ENCODE peak calls at places on chromosome 1, in nine cellular contexts. K, R, D, S, Y, N, M, E and H are unnamed samples.

GRCh38 chr1:241985787-241986186 is 13.1 kb downstream of the MAP1LC3C start:
- DNase-seq in K (no peak), R (no peak), D (peak; percentile 39), S (no peak), Y (no peak), N (no peak), M (no peak), E (no peak), H (peak; percentile 58)

GRCh38 chr1:193310569-193310968 is 124.2 kb upstream of the B3GALT2 start:
- DNase-seq in K (no peak), R (no peak), D (no peak), S (no peak), Y (no peak), N (no peak), M (no peak), E (no peak), H (no peak)

GRCh38 chr1:13593511-13594131 is 10.0 kb downstream of the PDPN start:
- DNase-seq in K (no peak), R (no peak), D (peak; percentile 35), S (no peak), Y (no peak), N (peak; percentile 66), M (peak; percentile 44), E (no peak), H (no peak)

GRCh38 chr1:201717286-201717685 is 111.7 kb upstream of the IPO9 start:
- DNase-seq in K (no peak), R (no peak), D (no peak), S (no peak), Y (no peak), N (no peak), M (no peak), E (no peak), H (no peak)

GRCh38 chr1:201533836-201534235 is 5.1 kb upstream of the NAV1 start:
- DNase-seq in K (no peak), R (no peak), D (no peak), S (no peak), Y (no peak), N (no peak), M (no peak), E (no peak), H (no peak)

GRCh38 chr1:17273096-17273495 is 24.2 kb downstream of the PADI3 start:
- DNase-seq in K (no peak), R (no peak), D (no peak), S (no peak), Y (no peak), N (no peak), M (no peak), E (no peak), H (no peak)

GRCh38 chr1:6466023-6466422 is at the start of gene TNFRSF25:
- DNase-seq in K (no peak), R (no peak), D (no peak), S (peak; percentile 42), Y (no peak), N (no peak), M (no peak), E (no peak), H (no peak)

GRCh38 chr1:202361701-202362100 is 13.2 kb downstream of the PPP1R12B start:
- DNase-seq in K (no peak), R (no peak), D (no peak), S (no peak), Y (no peak), N (no peak), M (no peak), E (no peak), H (no peak)

GRCh38 chr1:203074610-203075009 is 11.2 kb downstream of the MYOG start:
- DNase-seq in K (no peak), R (no peak), D (no peak), S (no peak), Y (no peak), N (no peak), M (no peak), E (no peak), H (no peak)

GRCh38 chr1:43367904-43368645 is at the start of gene ELOVL1:
- DNase-seq in K (peak; percentile 99), R (peak; percentile 93), D (peak; percentile 95), S (peak; percentile 73), Y (peak; percentile 41), N (peak; percentile 80), M (peak; percentile 95), E (peak; percentile 91), H (peak; percentile 83)
- TF ChIP-seq CTCF in K (no peak), R (no peak), D (no peak), S (no peak), Y (peak; percentile 42), N (peak; percentile 24), M (peak; percentile 31), E (peak; percentile 35), H (peak; percentile 16)

DNA sequence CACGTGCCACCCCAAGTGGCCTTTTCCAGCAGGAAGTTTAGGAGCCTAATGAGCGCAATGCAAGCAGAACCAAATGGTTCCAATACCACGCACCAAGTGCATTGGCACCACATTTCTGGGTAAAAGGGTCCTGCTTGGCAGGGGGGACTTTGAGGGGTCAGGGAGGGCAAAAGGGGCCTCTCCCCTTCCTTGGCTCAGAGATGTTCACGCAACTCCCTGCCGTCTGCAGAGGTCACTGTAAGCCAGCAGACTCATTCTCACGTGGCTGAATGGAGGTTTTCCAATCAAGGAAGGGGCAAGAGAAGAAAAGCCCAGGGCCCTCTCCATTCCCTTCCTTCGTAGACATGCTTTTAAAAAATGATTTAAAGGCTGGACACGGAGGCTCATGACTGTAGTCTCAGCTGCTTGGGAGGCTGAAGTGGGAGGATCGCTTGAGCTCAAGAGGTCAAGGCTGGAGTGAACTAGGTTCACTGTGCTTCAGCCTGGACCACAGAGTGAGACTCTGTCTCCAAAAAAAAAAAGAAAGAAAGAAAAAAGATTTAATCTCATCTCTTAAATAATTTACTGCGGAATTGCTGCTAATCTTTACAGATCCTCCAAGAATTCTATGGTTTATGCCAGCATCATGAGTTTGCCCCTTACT is 80.3 kb downstream of the RUNX3 start:
- DNase-seq in K (no peak), R (no peak), D (no peak), S (no peak), Y (no peak), N (no peak), M (no peak), E (no peak), H (no peak)
- TF ChIP-seq CTCF in K (no peak), R (peak; percentile 19), D (no peak), S (no peak), Y (peak; percentile 14), N (no peak), M (peak; percentile 41), E (peak; percentile 41), H (no peak)

DNA sequence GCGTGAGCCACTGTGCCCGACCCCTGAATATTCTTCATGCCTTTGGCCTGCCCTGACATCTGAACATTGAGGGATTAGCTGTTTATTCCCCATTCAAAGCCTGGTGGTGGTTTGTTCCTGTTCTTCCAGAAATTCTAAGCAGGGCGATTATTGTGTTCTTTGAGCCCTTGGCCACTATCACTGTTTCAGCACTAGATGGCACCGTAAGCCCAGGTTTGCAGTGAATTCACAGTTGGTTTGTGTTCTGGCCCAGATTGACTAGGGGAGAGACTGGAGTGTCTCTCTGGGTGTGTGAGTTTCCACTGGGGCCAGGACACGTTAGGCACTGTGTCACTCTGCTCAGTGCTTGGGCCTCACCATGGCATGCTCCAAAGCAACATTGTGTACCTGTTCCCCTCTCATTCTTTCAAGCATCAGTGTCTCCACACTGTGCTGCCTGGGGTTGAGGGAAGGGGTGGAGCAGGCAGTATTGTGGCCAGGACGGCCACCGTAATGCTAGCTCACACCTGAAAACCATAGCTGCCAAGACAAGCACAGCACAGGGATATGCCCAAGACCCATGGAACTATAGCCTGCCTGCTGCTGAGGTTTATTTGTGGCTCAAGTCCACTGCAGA is 52.7 kb downstream of the PKN2 start:
- DNase-seq in K (no peak), R (no peak), D (no peak), S (no peak), Y (no peak), N (no peak), M (no peak), E (no peak), H (no peak)
- TF ChIP-seq CTCF in K (peak; percentile 20), R (no peak), D (no peak), S (no peak), Y (peak; percentile 68), N (peak; percentile 16), M (peak; percentile 38), E (peak; percentile 47), H (peak; percentile 38)

GRCh38 chr1:158521666-158522058 is 32.5 kb downstream of the OR6Y1 start:
- DNase-seq in K (no peak), R (no peak), D (no peak), S (no peak), Y (no peak), N (no peak), M (no peak), E (no peak), H (no peak)

GRCh38 chr1:158527190-158527815 is 26.9 kb downstream of the OR6Y1 start:
- DNase-seq in K (no peak), R (no peak), D (no peak), S (no peak), Y (peak; percentile 39), N (no peak), M (no peak), E (no peak), H (no peak)
- TF ChIP-seq CTCF in K (peak; percentile 17), R (no peak), D (no peak), S (peak; percentile 58), Y (peak; percentile 69), N (no peak), M (peak; percentile 69), E (no peak), H (peak; percentile 37)

DNA sequence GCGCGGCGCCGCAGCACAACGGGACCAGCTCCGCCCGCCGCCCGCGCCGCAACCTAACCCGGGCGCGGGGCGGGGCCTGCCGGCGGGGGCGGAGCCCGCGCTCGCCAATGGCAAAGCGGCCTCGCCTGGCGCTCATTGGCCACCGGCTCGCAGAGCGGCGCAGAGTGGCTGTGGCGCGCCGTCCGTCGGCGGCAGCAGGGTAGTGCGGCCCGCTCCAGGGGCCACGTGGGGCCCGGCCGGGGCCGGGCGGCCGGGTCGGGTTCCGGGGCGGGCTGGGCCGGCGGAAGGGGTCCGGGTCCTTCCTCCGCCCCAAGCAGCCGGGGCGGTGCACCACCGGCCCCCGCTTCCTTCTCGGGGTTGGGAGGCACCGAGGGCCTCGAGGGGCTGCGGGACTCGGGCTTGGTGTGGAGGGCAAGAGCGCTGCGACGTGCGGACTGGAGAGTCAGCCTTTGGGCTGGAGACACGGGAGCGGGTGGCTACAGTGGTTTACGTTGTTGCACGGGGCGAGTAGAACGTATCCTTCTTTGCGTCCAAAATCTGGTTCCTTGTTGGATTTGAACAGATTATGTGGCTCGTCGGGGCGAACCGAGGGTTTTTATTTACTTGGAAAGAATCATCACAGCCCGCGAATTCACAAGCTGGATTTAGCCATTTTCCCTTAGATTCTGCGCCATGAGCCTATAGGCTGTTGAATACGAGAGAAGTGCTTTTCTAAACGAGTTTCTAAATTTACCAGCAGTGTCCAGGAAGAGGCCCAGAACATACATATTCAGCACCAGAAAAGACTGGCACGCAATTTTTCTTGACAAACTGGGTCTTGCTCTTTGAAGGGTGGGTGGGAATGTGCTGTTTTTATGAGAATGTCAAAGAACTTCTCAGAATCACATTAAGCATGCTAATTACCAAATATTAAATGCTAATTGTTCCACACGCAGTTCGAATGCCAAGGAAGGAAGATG is at the start of gene SRM:
- DNase-seq in K (peak; percentile 97), R (peak; percentile 88), D (peak; percentile 94), S (peak; percentile 87), Y (peak; percentile 67), N (peak; percentile 76), M (peak; percentile 91), E (peak; percentile 95), H (peak; percentile 83)
- TF ChIP-seq CTCF in K (peak; percentile 70), R (peak; percentile 63), D (no peak), S (peak; percentile 49), Y (peak; percentile 30), N (peak; percentile 78), M (peak; percentile 82), E (peak; percentile 69), H (no peak)

GRCh38 chr1:20981903-20982695 is 194.6 kb downstream of the EIF4G3 start:
- DNase-seq in K (no peak), R (no peak), D (no peak), S (no peak), Y (no peak), N (no peak), M (no peak), E (no peak), H (no peak)
- TF ChIP-seq CTCF in K (no peak), R (no peak), D (no peak), S (no peak), Y (peak; percentile 28), N (peak; percentile 9), M (peak; percentile 53), E (peak; percentile 33), H (peak; percentile 26)